ENCODE peak calls at places on chromosomes 2 and 18, in nine cellular contexts. One of them, this sample, is unnamed.

GRCh38 chr18:32438173-32438572 is 32.5 kb downstream of the GAREM1 start:
- DNase-seq in AG04450: no peak
- DNase-seq in fibroblast of lung: no peak
- DNase-seq in RWPE1: no peak
- DNase-seq in A549: no peak
- DNase-seq in uterus: no peak
- DNase-seq in CD4-positive, alpha-beta T cell: no peak
- DNase-seq in pancreas: no peak
- DNase-seq in lower lobe of right lung: no peak
- DNase-seq in this sample: no peak

GRCh38 chr18:7601936-7602335 is 34.8 kb downstream of the PTPRM start:
- DNase-seq in fibroblast of lung: no peak
- DNase-seq in AG04450: no peak
- DNase-seq in uterus: no peak
- DNase-seq in pancreas: no peak
- DNase-seq in A549: no peak
- DNase-seq in lower lobe of right lung: no peak
- DNase-seq in CD4-positive, alpha-beta T cell: no peak
- DNase-seq in RWPE1: no peak
- DNase-seq in this sample: no peak

GRCh38 chr18:74381621-74382350 is 66.1 kb downstream of the C18orf63 start:
- DNase-seq in CD4-positive, alpha-beta T cell: no peak
- DNase-seq in uterus: no peak
- DNase-seq in lower lobe of right lung: no peak
- DNase-seq in A549: no peak
- DNase-seq in fibroblast of lung: no peak
- DNase-seq in pancreas: no peak
- DNase-seq in AG04450: no peak
- DNase-seq in RWPE1: no peak
- DNase-seq in this sample: no peak

GRCh38 chr2:68196120-68196716 is 38.5 kb downstream of the PNO1 start:
- DNase-seq in uterus: peak
- DNase-seq in lower lobe of right lung: no peak
- DNase-seq in A549: no peak
- DNase-seq in pancreas: peak
- DNase-seq in RWPE1: no peak
- DNase-seq in AG04450: no peak
- DNase-seq in fibroblast of lung: peak
- DNase-seq in CD4-positive, alpha-beta T cell: peak
- DNase-seq in this sample: no peak

GRCh38 chr2:236904389-236905263 is 181.1 kb upstream of the COPS8 start:
- DNase-seq in AG04450: no peak
- DNase-seq in CD4-positive, alpha-beta T cell: no peak
- DNase-seq in fibroblast of lung: no peak
- DNase-seq in A549: no peak
- DNase-seq in uterus: no peak
- DNase-seq in pancreas: no peak
- DNase-seq in RWPE1: no peak
- DNase-seq in lower lobe of right lung: no peak
- DNase-seq in this sample: no peak

GRCh38 chr2:39228413-39229209 is 15.2 kb downstream of the CDKL4 start:
- DNase-seq in lower lobe of right lung: no peak
- DNase-seq in fibroblast of lung: no peak
- DNase-seq in RWPE1: no peak
- DNase-seq in AG04450: no peak
- DNase-seq in A549: no peak
- DNase-seq in pancreas: no peak
- DNase-seq in CD4-positive, alpha-beta T cell: no peak
- DNase-seq in uterus: no peak
- DNase-seq in this sample: no peak

GRCh38 chr2:229980440-229981184 is 58.3 kb downstream of the FBXO36 start:
- DNase-seq in pancreas: peak
- DNase-seq in uterus: peak
- DNase-seq in AG04450: peak
- DNase-seq in fibroblast of lung: peak
- DNase-seq in CD4-positive, alpha-beta T cell: no peak
- DNase-seq in A549: no peak
- DNase-seq in lower lobe of right lung: no peak
- DNase-seq in RWPE1: peak
- DNase-seq in this sample: no peak

GRCh38 chr2:46315103-46315890 is 18.1 kb downstream of the EPAS1 start:
- DNase-seq in AG04450: peak
- DNase-seq in A549: peak
- DNase-seq in RWPE1: peak
- DNase-seq in fibroblast of lung: peak
- DNase-seq in CD4-positive, alpha-beta T cell: no peak
- DNase-seq in uterus: peak
- DNase-seq in lower lobe of right lung: peak
- DNase-seq in pancreas: peak
- DNase-seq in this sample: no peak

GRCh38 chr2:174334781-174335604 is at the start of gene SP9:
- DNase-seq in fibroblast of lung: peak
- DNase-seq in uterus: no peak
- DNase-seq in RWPE1: no peak
- DNase-seq in A549: peak
- DNase-seq in CD4-positive, alpha-beta T cell: no peak
- DNase-seq in AG04450: no peak
- DNase-seq in pancreas: no peak
- DNase-seq in lower lobe of right lung: no peak
- DNase-seq in this sample: peak

GRCh38 chr2:44680424-44680971 is 261.0 kb upstream of the SIX3 start:
- DNase-seq in RWPE1: no peak
- DNase-seq in uterus: no peak
- DNase-seq in AG04450: no peak
- DNase-seq in CD4-positive, alpha-beta T cell: no peak
- DNase-seq in A549: no peak
- DNase-seq in pancreas: no peak
- DNase-seq in lower lobe of right lung: no peak
- DNase-seq in fibroblast of lung: no peak
- DNase-seq in this sample: no peak

GRCh38 chr2:130875935-130876334 is 39.2 kb downstream of the ARHGEF4 start:
- DNase-seq in fibroblast of lung: no peak
- DNase-seq in AG04450: no peak
- DNase-seq in pancreas: no peak
- DNase-seq in lower lobe of right lung: no peak
- DNase-seq in uterus: no peak
- DNase-seq in CD4-positive, alpha-beta T cell: no peak
- DNase-seq in RWPE1: no peak
- DNase-seq in A549: no peak
- DNase-seq in this sample: no peak

GRCh38 chr2:240136013-240136670 is at the start of gene COPS9:
- DNase-seq in CD4-positive, alpha-beta T cell: peak
- DNase-seq in fibroblast of lung: peak
- DNase-seq in RWPE1: peak
- DNase-seq in uterus: peak
- DNase-seq in A549: peak
- DNase-seq in AG04450: peak
- DNase-seq in lower lobe of right lung: peak
- DNase-seq in pancreas: peak
- DNase-seq in this sample: peak

GRCh38 chr2:62209427-62209991 is 13.6 kb downstream of the B3GNT2 start:
- DNase-seq in fibroblast of lung: no peak
- DNase-seq in uterus: no peak
- DNase-seq in AG04450: no peak
- DNase-seq in A549: no peak
- DNase-seq in RWPE1: no peak
- DNase-seq in pancreas: no peak
- DNase-seq in CD4-positive, alpha-beta T cell: no peak
- DNase-seq in lower lobe of right lung: no peak
- DNase-seq in this sample: no peak

GRCh38 chr2:27378096-27378808 is 2.3 kb downstream of the ZNF513 start:
- DNase-seq in lower lobe of right lung: no peak
- DNase-seq in pancreas: peak
- DNase-seq in uterus: no peak
- DNase-seq in A549: peak
- DNase-seq in fibroblast of lung: no peak
- DNase-seq in RWPE1: no peak
- DNase-seq in AG04450: no peak
- DNase-seq in CD4-positive, alpha-beta T cell: no peak
- DNase-seq in this sample: no peak

GRCh38 chr2:78913284-78913683 is 112.2 kb upstream of the REG3G start:
- DNase-seq in lower lobe of right lung: no peak
- DNase-seq in A549: no peak
- DNase-seq in uterus: no peak
- DNase-seq in CD4-positive, alpha-beta T cell: no peak
- DNase-seq in AG04450: no peak
- DNase-seq in pancreas: no peak
- DNase-seq in fibroblast of lung: no peak
- DNase-seq in RWPE1: no peak
- DNase-seq in this sample: no peak

GRCh38 chr2:6358542-6358941 is 507.2 kb downstream of the CMPK2 start:
- DNase-seq in A549: no peak
- DNase-seq in uterus: no peak
- DNase-seq in CD4-positive, alpha-beta T cell: no peak
- DNase-seq in AG04450: no peak
- DNase-seq in pancreas: no peak
- DNase-seq in fibroblast of lung: no peak
- DNase-seq in lower lobe of right lung: no peak
- DNase-seq in RWPE1: no peak
- DNase-seq in this sample: no peak

GRCh38 chr2:128374001-128374710 is 55.5 kb upstream of the HS6ST1 start:
- DNase-seq in uterus: peak
- DNase-seq in fibroblast of lung: peak
- DNase-seq in CD4-positive, alpha-beta T cell: no peak
- DNase-seq in pancreas: no peak
- DNase-seq in AG04450: peak
- DNase-seq in RWPE1: peak
- DNase-seq in lower lobe of right lung: peak
- DNase-seq in A549: no peak
- DNase-seq in this sample: no peak

DNA sequence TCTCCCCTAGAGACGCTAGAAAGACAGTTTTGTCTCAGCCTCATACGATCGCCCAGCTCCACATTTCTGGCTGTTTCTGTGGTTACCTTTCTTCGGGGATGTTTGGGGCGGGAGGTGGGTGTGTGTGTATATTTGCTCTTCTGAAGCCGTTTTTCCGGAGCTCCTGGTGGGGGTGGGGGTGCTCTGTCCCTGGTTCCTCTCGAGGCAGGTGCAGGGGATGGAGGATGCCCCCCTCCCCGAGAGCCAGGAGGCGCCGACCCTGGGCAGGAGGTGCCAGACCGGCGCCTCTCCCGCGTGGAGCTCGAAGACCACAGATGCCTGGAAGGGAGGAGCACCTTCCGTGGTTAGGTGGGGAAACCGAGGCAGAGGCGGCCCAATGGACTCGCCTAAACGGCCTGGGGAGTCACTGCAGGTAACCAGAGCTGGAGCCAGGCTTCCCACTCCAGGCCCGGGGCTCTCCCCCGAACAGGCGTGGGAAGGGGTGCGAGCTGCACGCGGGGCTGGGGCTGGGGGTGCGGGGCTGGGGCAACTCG is 692 bp upstream of the HPCAL1 start:
- DNase-seq in CD4-positive, alpha-beta T cell: no peak
- DNase-seq in AG04450: no peak
- DNase-seq in fibroblast of lung: no peak
- DNase-seq in lower lobe of right lung: peak
- DNase-seq in A549: no peak
- DNase-seq in RWPE1: no peak
- DNase-seq in uterus: peak
- DNase-seq in pancreas: no peak
- DNase-seq in this sample: no peak
- H3K27ac ChIP-seq in CD4-positive, alpha-beta T cell: peak
- H3K27ac ChIP-seq in AG04450: peak
- H3K27ac ChIP-seq in fibroblast of lung: no peak
- H3K27ac ChIP-seq in lower lobe of right lung: peak
- H3K27ac ChIP-seq in A549: peak
- H3K27ac ChIP-seq in RWPE1: peak
- H3K27ac ChIP-seq in uterus: peak
- H3K27ac ChIP-seq in pancreas: peak
- H3K27ac ChIP-seq in this sample: peak

GRCh38 chr2:9355270-9355669 is 68.1 kb downstream of the ITGB1BP1 start:
- DNase-seq in lower lobe of right lung: no peak
- DNase-seq in CD4-positive, alpha-beta T cell: no peak
- DNase-seq in RWPE1: no peak
- DNase-seq in uterus: no peak
- DNase-seq in A549: no peak
- DNase-seq in AG04450: no peak
- DNase-seq in pancreas: no peak
- DNase-seq in fibroblast of lung: no peak
- DNase-seq in this sample: no peak
- H3K27ac ChIP-seq in lower lobe of right lung: no peak
- H3K27ac ChIP-seq in CD4-positive, alpha-beta T cell: no peak
- H3K27ac ChIP-seq in RWPE1: no peak
- H3K27ac ChIP-seq in uterus: no peak
- H3K27ac ChIP-seq in A549: no peak
- H3K27ac ChIP-seq in AG04450: no peak
- H3K27ac ChIP-seq in pancreas: no peak
- H3K27ac ChIP-seq in fibroblast of lung: no peak
- H3K27ac ChIP-seq in this sample: no peak

GRCh38 chr2:190973262-190973661 is 40.7 kb downstream of the STAT1 start:
- DNase-seq in CD4-positive, alpha-beta T cell: no peak
- DNase-seq in pancreas: no peak
- DNase-seq in A549: no peak
- DNase-seq in fibroblast of lung: no peak
- DNase-seq in RWPE1: no peak
- DNase-seq in uterus: no peak
- DNase-seq in lower lobe of right lung: no peak
- DNase-seq in AG04450: no peak
- DNase-seq in this sample: no peak

GRCh38 chr2:190972846-190973245 is 41.1 kb downstream of the STAT1 start:
- DNase-seq in uterus: no peak
- DNase-seq in RWPE1: no peak
- DNase-seq in lower lobe of right lung: no peak
- DNase-seq in pancreas: no peak
- DNase-seq in A549: no peak
- DNase-seq in fibroblast of lung: no peak
- DNase-seq in AG04450: no peak
- DNase-seq in CD4-positive, alpha-beta T cell: no peak
- DNase-seq in this sample: no peak

GRCh38 chr2:190970170-190970569 is 43.8 kb downstream of the STAT1 start:
- DNase-seq in AG04450: no peak
- DNase-seq in RWPE1: no peak
- DNase-seq in pancreas: no peak
- DNase-seq in fibroblast of lung: no peak
- DNase-seq in uterus: no peak
- DNase-seq in A549: no peak
- DNase-seq in lower lobe of right lung: no peak
- DNase-seq in CD4-positive, alpha-beta T cell: no peak
- DNase-seq in this sample: no peak

GRCh38 chr2:190972213-190972612 is 41.8 kb downstream of the STAT1 start:
- DNase-seq in fibroblast of lung: no peak
- DNase-seq in CD4-positive, alpha-beta T cell: no peak
- DNase-seq in lower lobe of right lung: no peak
- DNase-seq in uterus: no peak
- DNase-seq in pancreas: no peak
- DNase-seq in A549: no peak
- DNase-seq in RWPE1: no peak
- DNase-seq in AG04450: no peak
- DNase-seq in this sample: no peak

GRCh38 chr2:190970872-190971506 is 43.0 kb downstream of the STAT1 start:
- DNase-seq in RWPE1: no peak
- DNase-seq in fibroblast of lung: no peak
- DNase-seq in A549: no peak
- DNase-seq in uterus: no peak
- DNase-seq in AG04450: no peak
- DNase-seq in pancreas: no peak
- DNase-seq in CD4-positive, alpha-beta T cell: no peak
- DNase-seq in lower lobe of right lung: no peak
- DNase-seq in this sample: no peak
- H3K27ac ChIP-seq in RWPE1: no peak
- H3K27ac ChIP-seq in fibroblast of lung: no peak
- H3K27ac ChIP-seq in A549: no peak
- H3K27ac ChIP-seq in uterus: no peak
- H3K27ac ChIP-seq in AG04450: no peak
- H3K27ac ChIP-seq in pancreas: no peak
- H3K27ac ChIP-seq in CD4-positive, alpha-beta T cell: no peak
- H3K27ac ChIP-seq in lower lobe of right lung: no peak
- H3K27ac ChIP-seq in this sample: no peak

GRCh38 chr2:203692039-203692710 is 14.3 kb upstream of the CD28 start:
- DNase-seq in lower lobe of right lung: no peak
- DNase-seq in AG04450: no peak
- DNase-seq in RWPE1: no peak
- DNase-seq in uterus: no peak
- DNase-seq in A549: no peak
- DNase-seq in fibroblast of lung: peak
- DNase-seq in CD4-positive, alpha-beta T cell: no peak
- DNase-seq in pancreas: no peak
- DNase-seq in this sample: no peak
- H3K27ac ChIP-seq in lower lobe of right lung: peak
- H3K27ac ChIP-seq in AG04450: no peak
- H3K27ac ChIP-seq in RWPE1: no peak
- H3K27ac ChIP-seq in uterus: peak
- H3K27ac ChIP-seq in A549: no peak
- H3K27ac ChIP-seq in fibroblast of lung: no peak
- H3K27ac ChIP-seq in CD4-positive, alpha-beta T cell: no peak
- H3K27ac ChIP-seq in pancreas: no peak
- H3K27ac ChIP-seq in this sample: no peak

This sample was measured in caudate nucleus.